ENCODE peak calls at places on chromosomes 7 and 10, in six cellular contexts. One of them, this sample, is unnamed.

GRCh38 chr10:71033396-71033980 is 145.1 kb upstream of the PCBD1 start:
- DNase-seq in sciatic nerve: no peak
- DNase-seq in NCI-H1694 treated with DMSO at 0.1 percent for 48 hours: no peak
- DNase-seq in heart left ventricle: no peak
- DNase-seq in GM23248: no peak
- DNase-seq in GM20000: no peak
- DNase-seq in this sample: peak; percentile 27

GRCh38 chr10:117442521-117442920 is 67.3 kb upstream of the PDZD8 start:
- DNase-seq in GM23248: peak; percentile 66
- DNase-seq in NCI-H1694 treated with DMSO at 0.1 percent for 48 hours: no peak
- DNase-seq in GM20000: no peak
- DNase-seq in heart left ventricle: no peak
- DNase-seq in sciatic nerve: no peak
- DNase-seq in this sample: no peak

GRCh38 chr7:73725703-73726466 is 6.4 kb upstream of the STX1A start:
- DNase-seq in sciatic nerve: peak; percentile 92
- DNase-seq in heart left ventricle: peak; percentile 93
- DNase-seq in GM23248: peak; percentile 80
- DNase-seq in GM20000: peak; percentile 76
- DNase-seq in NCI-H1694 treated with DMSO at 0.1 percent for 48 hours: peak; percentile 79
- DNase-seq in this sample: peak; percentile 91

GRCh38 chr7:100166966-100167911 is 1.2 kb downstream of the GAL3ST4 start:
- DNase-seq in GM20000: peak; percentile 40
- DNase-seq in GM23248: no peak
- DNase-seq in heart left ventricle: no peak
- DNase-seq in sciatic nerve: no peak
- DNase-seq in NCI-H1694 treated with DMSO at 0.1 percent for 48 hours: no peak
- DNase-seq in this sample: no peak

GRCh38 chr10:132685121-132685891 is 100.6 kb downstream of the NKX6-2 start:
- DNase-seq in GM20000: no peak
- DNase-seq in GM23248: peak; percentile 37
- DNase-seq in heart left ventricle: no peak
- DNase-seq in NCI-H1694 treated with DMSO at 0.1 percent for 48 hours: no peak
- DNase-seq in sciatic nerve: peak; percentile 70
- DNase-seq in this sample: peak; percentile 73

GRCh38 chr10:89503633-89504345 is 31.6 kb downstream of the SLC16A12 start:
- DNase-seq in heart left ventricle: no peak
- DNase-seq in GM23248: no peak
- DNase-seq in GM20000: no peak
- DNase-seq in NCI-H1694 treated with DMSO at 0.1 percent for 48 hours: no peak
- DNase-seq in sciatic nerve: no peak
- DNase-seq in this sample: no peak

GRCh38 chr7:52017802-52018679 is 701.4 kb upstream of the COBL start:
- DNase-seq in NCI-H1694 treated with DMSO at 0.1 percent for 48 hours: peak; percentile 0
- DNase-seq in sciatic nerve: no peak
- DNase-seq in GM20000: peak; percentile 5
- DNase-seq in heart left ventricle: no peak
- DNase-seq in GM23248: no peak
- DNase-seq in this sample: no peak

GRCh38 chr7:105448181-105448580 is 59.5 kb upstream of the SRPK2 start:
- DNase-seq in NCI-H1694 treated with DMSO at 0.1 percent for 48 hours: no peak
- DNase-seq in GM23248: no peak
- DNase-seq in GM20000: peak; percentile 24
- DNase-seq in sciatic nerve: no peak
- DNase-seq in heart left ventricle: no peak
- DNase-seq in this sample: no peak

GRCh38 chr10:30219977-30220751 is 128.9 kb downstream of the MTPAP start:
- DNase-seq in NCI-H1694 treated with DMSO at 0.1 percent for 48 hours: no peak
- DNase-seq in sciatic nerve: no peak
- DNase-seq in GM20000: peak; percentile 26
- DNase-seq in heart left ventricle: no peak
- DNase-seq in GM23248: peak; percentile 63
- DNase-seq in this sample: no peak

GRCh38 chr10:110615057-110615630 is 29.0 kb upstream of the RBM20 start:
- DNase-seq in GM23248: peak; percentile 48
- DNase-seq in GM20000: no peak
- DNase-seq in heart left ventricle: no peak
- DNase-seq in sciatic nerve: no peak
- DNase-seq in NCI-H1694 treated with DMSO at 0.1 percent for 48 hours: no peak
- DNase-seq in this sample: no peak

GRCh38 chr10:14586901-14587300 is 187.8 kb downstream of the FAM107B start:
- DNase-seq in GM23248: no peak
- DNase-seq in GM20000: no peak
- DNase-seq in heart left ventricle: no peak
- DNase-seq in sciatic nerve: no peak
- DNase-seq in NCI-H1694 treated with DMSO at 0.1 percent for 48 hours: no peak
- DNase-seq in this sample: no peak

GRCh38 chr7:149478754-149479153 is 17.9 kb upstream of the ZNF777 start:
- DNase-seq in GM23248: no peak
- DNase-seq in NCI-H1694 treated with DMSO at 0.1 percent for 48 hours: no peak
- DNase-seq in heart left ventricle: no peak
- DNase-seq in sciatic nerve: no peak
- DNase-seq in GM20000: no peak
- DNase-seq in this sample: no peak

GRCh38 chr10:110042891-110043290 is 35.1 kb downstream of the ADD3 start:
- DNase-seq in heart left ventricle: no peak
- DNase-seq in GM23248: no peak
- DNase-seq in NCI-H1694 treated with DMSO at 0.1 percent for 48 hours: no peak
- DNase-seq in sciatic nerve: no peak
- DNase-seq in GM20000: no peak
- DNase-seq in this sample: no peak

GRCh38 chr10:64182671-64183070 is 661.5 kb downstream of the REEP3 start:
- DNase-seq in sciatic nerve: no peak
- DNase-seq in GM23248: no peak
- DNase-seq in NCI-H1694 treated with DMSO at 0.1 percent for 48 hours: no peak
- DNase-seq in heart left ventricle: no peak
- DNase-seq in GM20000: no peak
- DNase-seq in this sample: no peak

GRCh38 chr10:50216894-50217293 is 34.4 kb downstream of the ASAH2 start:
- DNase-seq in GM20000: no peak
- DNase-seq in heart left ventricle: no peak
- DNase-seq in sciatic nerve: no peak
- DNase-seq in NCI-H1694 treated with DMSO at 0.1 percent for 48 hours: no peak
- DNase-seq in GM23248: peak; percentile 42
- DNase-seq in this sample: no peak

GRCh38 chr10:116221053-116221452 is 52.0 kb downstream of the GFRA1 start:
- DNase-seq in GM23248: no peak
- DNase-seq in NCI-H1694 treated with DMSO at 0.1 percent for 48 hours: no peak
- DNase-seq in heart left ventricle: no peak
- DNase-seq in GM20000: no peak
- DNase-seq in sciatic nerve: no peak
- DNase-seq in this sample: no peak